ENCODE peak calls at places on chromosomes 5 and 9, in four cellular contexts. X is CD4-positive, alpha-beta memory T cell; F is spleen; I is CD8-positive, alpha-beta memory T cell. E is an unnamed sample.
A peak's percentile ranks its signal among the peaks of the same experiment; 100 is the strongest.

GRCh38 chr9:127388856-127389238 is 8.1 kb upstream of the SLC2A8 start:
- DNase-seq in X (no peak), F (no peak), I (no peak), E (no peak)

GRCh38 chr9:92717201-92718085 is 47.2 kb downstream of the BICD2 start:
- DNase-seq in X (no peak), F (peak; percentile 73), I (no peak), E (no peak)

GRCh38 chr5:146516151-146516475 is at the start of gene GPR151:
- DNase-seq in X (no peak), F (no peak), I (no peak), E (no peak)

GRCh38 chr5:15502208-15502607 is 2.2 kb downstream of the FBXL7 start:
- DNase-seq in X (no peak), F (no peak), I (no peak), E (no peak)

GRCh38 chr9:137506274-137506673 is 43.9 kb downstream of the PNPLA7 start:
- DNase-seq in X (no peak), F (peak; percentile 41), I (no peak), E (no peak)

GRCh38 chr5:175796536-175797499 is 74.6 kb upstream of the CPLX2 start:
- DNase-seq in X (peak; percentile 85), F (peak; percentile 86), I (peak; percentile 49), E (peak; percentile 73)

GRCh38 chr5:138458353-138458752 is 6.9 kb upstream of the EGR1 start:
- DNase-seq in X (no peak), F (no peak), I (no peak), E (peak; percentile 3)

GRCh38 chr9:69970001-69970531 is 73.6 kb upstream of the MAMDC2 start:
- DNase-seq in X (no peak), F (no peak), I (no peak), E (no peak)

GRCh38 chr5:79256563-79256962 is 20.6 kb downstream of the JMY start:
- DNase-seq in X (no peak), F (no peak), I (no peak), E (no peak)

GRCh38 chr5:170591055-170591454 is 87.2 kb downstream of the KCNIP1 start:
- DNase-seq in X (no peak), F (no peak), I (no peak), E (no peak)

GRCh38 chr5:170484847-170485605 is 18.8 kb upstream of the KCNIP1 start:
- DNase-seq in X (no peak), F (no peak), I (no peak), E (no peak)

GRCh38 chr5:73709536-73710129 is 83.6 kb downstream of the ARHGEF28 start:
- DNase-seq in X (no peak), F (no peak), I (no peak), E (no peak)

GRCh38 chr9:137574192-137574591 is 4.5 kb downstream of the DPH7 start:
- DNase-seq in X (no peak), F (no peak), I (no peak), E (no peak)

GRCh38 chr5:98845878-98846277 is 72.4 kb downstream of the RGMB start:
- DNase-seq in X (no peak), F (peak; percentile 40), I (no peak), E (no peak)

GRCh38 chr5:58933891-58934628 is 351.2 kb downstream of the RAB3C start:
- DNase-seq in X (peak; percentile 78), F (no peak), I (no peak), E (no peak)

GRCh38 chr9:121321039-121321503 is 49.0 kb downstream of the STOM start:
- DNase-seq in X (peak; percentile 13), F (no peak), I (peak; percentile 21), E (no peak)

GRCh38 chr9:84701801-84702200 is 32.3 kb downstream of the NTRK2 start:
- DNase-seq in X (no peak), F (no peak), I (no peak), E (no peak)

GRCh38 chr5:135326296-135327240 is 72.5 kb downstream of the MACROH2A1 start:
- DNase-seq in X (no peak), F (no peak), I (no peak), E (no peak)

GRCh38 chr5:139579-140442 is 47.8 kb downstream of the PLEKHG4B start:
- DNase-seq in X (no peak), F (no peak), I (no peak), E (no peak)

GRCh38 chr9:123319541-123320339 is 36.3 kb upstream of the CRB2 start:
- DNase-seq in X (no peak), F (peak; percentile 48), I (no peak), E (no peak)

GRCh38 chr5:83567741-83568530 is 96.4 kb downstream of the VCAN start:
- DNase-seq in X (no peak), F (no peak), I (no peak), E (no peak)

GRCh38 chr5:79229357-79230174 is 6.4 kb upstream of the JMY start:
- DNase-seq in X (peak; percentile 78), F (peak; percentile 27), I (peak; percentile 5), E (no peak)

GRCh38 chr9:27125030-27125429 is 16.0 kb downstream of the TEK start:
- DNase-seq in X (no peak), F (no peak), I (no peak), E (peak; percentile 62)

GRCh38 chr5:66142417-66142816 is 1.7 kb upstream of the SREK1 start:
- DNase-seq in X (no peak), F (no peak), I (no peak), E (no peak)

GRCh38 chr5:66145737-66146136 is 1.6 kb downstream of the SREK1 start:
- DNase-seq in X (no peak), F (no peak), I (no peak), E (no peak)

GRCh38 chr5:66143473-66144073 is 527 bp upstream of the SREK1 start:
- DNase-seq in X (no peak), F (no peak), I (no peak), E (no peak)

GRCh38 chr5:66144074-66144798 is at the start of gene SREK1:
- DNase-seq in X (peak; percentile 90), F (peak; percentile 98), I (peak; percentile 83), E (peak; percentile 92)

DNA sequence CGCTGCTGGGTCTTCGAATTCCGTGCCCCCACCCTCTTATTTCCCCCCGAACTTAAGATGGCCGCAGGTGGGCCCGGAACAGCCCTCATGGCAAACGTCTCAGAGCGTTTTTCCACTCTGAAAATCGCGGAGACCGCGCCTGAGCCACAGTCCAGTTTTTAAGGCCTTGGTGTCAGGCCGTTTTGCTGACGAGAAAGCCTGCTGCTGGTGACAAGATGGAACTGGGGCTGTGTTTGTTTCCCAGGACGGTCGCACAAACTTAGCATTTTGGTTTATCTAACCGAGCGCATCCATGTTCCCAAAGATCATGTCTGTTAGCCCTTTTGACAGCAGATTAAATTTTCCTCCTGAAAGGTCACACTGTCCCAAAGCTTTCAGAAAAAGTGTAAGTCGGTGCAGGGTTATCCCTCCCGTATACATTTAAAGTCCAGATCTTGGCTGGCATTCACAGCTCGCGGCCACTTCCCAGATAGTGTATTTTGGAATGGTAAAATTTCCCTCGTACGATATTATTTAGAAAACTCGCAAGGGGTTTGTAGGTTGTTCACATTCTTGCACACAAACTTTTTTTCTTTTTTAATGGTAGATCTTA is 795 bp downstream of the SREK1 start:
- DNase-seq in X (no peak), F (no peak), I (no peak), E (no peak)
- H3K4me3 ChIP-seq in X (peak overlapping the region; percentile 94), F (peak overlapping the region; percentile 89), I (peak overlapping the region; percentile 70), E (peak overlapping the region; percentile 91)

GRCh38 chr5:150067405-150067960 is 18.9 kb downstream of the CSF1R start:
- DNase-seq in X (no peak), F (no peak), I (no peak), E (no peak)
- H3K4me1 ChIP-seq in X (no peaks in the 10 kb centered on the region), F (peaks cover 14% of the 10 kb centered on the region), I (no peaks in the 10 kb centered on the region), E (no peaks in the 10 kb centered on the region)

DNA sequence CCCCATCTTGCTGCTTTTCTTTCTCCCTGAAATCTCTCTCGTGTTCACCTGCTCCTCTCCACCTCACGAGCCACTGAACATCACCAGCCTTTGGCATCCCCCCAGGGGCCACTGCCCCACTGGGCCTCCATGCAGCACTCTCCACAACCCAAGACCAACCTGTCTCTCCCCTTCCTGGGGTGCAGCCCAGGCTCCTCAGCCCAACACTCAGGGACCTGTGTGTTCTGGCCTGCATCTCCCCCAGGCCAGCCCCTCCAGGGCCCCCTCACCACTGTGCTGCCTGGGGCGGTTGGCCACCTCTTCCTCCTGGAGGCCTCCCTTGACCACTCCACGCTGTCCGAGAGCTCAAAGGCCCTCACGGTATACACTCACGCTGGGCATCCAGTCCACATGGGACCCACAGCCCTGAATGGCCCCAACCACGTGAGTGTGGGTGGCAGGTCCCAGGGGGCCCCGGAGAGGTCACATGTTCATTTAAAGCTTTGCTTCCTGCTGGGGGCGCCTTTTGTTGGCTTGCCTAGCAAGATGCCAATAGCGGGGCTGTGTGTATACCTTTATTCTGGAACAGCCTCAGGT is 453 bp upstream of the DOK3 start:
- DNase-seq in X (no peak), F (peak; percentile 90), I (no peak), E (no peak)
- H3K4me3 ChIP-seq in X (no peak overlapping the region), F (peak overlapping the region; percentile 86), I (no peak overlapping the region), E (peak overlapping the region; percentile 54)

GRCh38 chr5:14273207-14273767 is 130.1 kb downstream of the TRIO start:
- DNase-seq in X (no peak), F (no peak), I (no peak), E (no peak)
- H3K4me1 ChIP-seq in X (no peaks in the 10 kb centered on the region), F (peaks cover 30% of the 10 kb centered on the region), I (no peaks in the 10 kb centered on the region), E (peaks cover 47% of the 10 kb centered on the region)

DNA sequence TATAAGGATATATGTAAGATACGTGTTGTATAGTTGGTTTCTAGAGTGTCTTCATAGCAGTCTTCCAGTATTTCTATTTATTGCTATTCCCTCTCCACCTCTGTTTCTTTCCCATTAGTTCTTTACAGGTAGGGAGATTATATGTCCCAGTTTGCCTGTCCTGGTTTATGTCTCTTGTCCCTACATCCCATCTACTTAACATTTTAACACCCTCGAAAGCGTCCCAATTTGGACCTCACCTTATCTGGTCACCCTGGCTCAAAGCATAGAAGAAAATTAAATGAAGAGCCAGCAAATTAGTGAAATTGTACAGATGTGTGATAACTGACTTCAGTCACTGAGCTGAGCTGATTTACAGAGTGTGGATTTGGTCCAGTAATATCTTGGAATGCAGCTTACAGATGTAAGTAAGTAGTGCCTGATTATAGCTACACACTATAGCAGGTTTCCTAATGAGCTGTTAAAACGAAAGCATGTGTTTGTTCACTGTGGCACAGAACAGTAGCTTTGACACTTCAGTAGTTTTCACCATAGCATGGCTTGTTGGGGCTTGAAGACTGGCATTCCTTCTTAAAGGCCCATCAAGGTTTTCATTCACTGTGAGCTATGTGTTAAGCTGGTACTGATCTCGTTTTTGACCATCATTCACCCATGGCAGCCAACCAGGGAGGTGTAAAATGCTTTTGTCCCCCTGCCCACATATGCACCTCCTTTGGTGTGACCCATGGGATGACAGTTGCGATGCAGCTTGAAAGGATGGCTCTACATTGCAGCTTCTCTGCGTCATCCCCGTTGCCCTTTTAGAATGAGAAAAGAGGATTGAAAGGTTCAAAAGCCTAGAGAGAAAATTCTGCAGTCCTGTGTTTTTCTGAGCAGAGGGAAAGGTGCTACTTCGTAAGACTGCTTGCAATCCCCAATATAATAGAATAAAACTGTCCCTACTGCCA is 192.1 kb upstream of the DMRT1 start:
- DNase-seq in X (no peak), F (no peak), I (no peak), E (no peak)
- H3K4me3 ChIP-seq in X (no peak overlapping the region), F (peak overlapping the region; percentile 34), I (no peak overlapping the region), E (no peak overlapping the region)

DNA sequence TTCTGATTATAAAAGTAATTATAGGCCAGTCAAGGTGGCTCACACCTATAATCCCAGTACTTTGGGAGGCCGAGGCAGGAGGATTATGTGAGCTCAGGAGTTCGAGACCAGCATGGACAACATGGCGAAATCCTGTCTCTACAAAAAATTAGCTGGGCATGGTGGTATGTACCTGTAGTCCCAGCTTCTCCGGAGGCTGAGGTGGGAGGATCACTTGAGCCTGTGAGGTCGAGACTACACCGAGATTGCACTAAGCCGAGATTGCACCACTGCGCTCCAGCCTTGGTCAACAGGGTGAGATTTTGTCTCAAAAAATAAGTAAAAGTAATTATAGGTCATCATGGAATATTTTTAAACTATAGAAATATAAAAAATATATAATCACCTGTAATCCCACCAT is 18.1 kb downstream of the IRF1 start:
- DNase-seq in X (no peak), F (peak; percentile 59), I (no peak), E (no peak)
- H3K4me1 ChIP-seq in X (peaks cover 97% of the 10 kb centered on the region), F (peaks cover 82% of the 10 kb centered on the region), I (peaks cover 86% of the 10 kb centered on the region), E (peaks cover 5% of the 10 kb centered on the region)